ENCODE peak calls at places on chromosomes 11 and 22, in four cellular contexts. B is endothelial cell, V is neural crest cell, R is fibroblast of lung. E is an unnamed sample.

GRCh38 chr22:48178536-48178935 is 1416.1 kb downstream of the TBC1D22A start:
- DNase-seq in B (no peak), V (no peak), R (no peak), E (no peak)

GRCh38 chr22:35868938-35869337 is 151.3 kb downstream of the APOL5 start:
- DNase-seq in B (no peak), V (no peak), R (no peak), E (no peak)

GRCh38 chr22:47277511-47277910 is 515.1 kb downstream of the TBC1D22A start:
- DNase-seq in B (no peak), V (no peak), R (no peak), E (no peak)

GRCh38 chr22:36702832-36703210 is 731 bp downstream of the CACNG2 start:
- DNase-seq in B (no peak), V (no peak), R (no peak), E (no peak)

GRCh38 chr11:62124186-62125113 is 639 bp downstream of the INCENP start:
- DNase-seq in B (peak; percentile 28), V (peak; percentile 22), R (peak; percentile 27), E (peak; percentile 45)

GRCh38 chr11:35235498-35235897 is 96.5 kb downstream of the CD44 start:
- DNase-seq in B (no peak), V (no peak), R (no peak), E (no peak)

GRCh38 chr11:111797145-111797581 is 31.0 kb upstream of the PPP2R1B start:
- DNase-seq in B (no peak), V (no peak), R (peak; percentile 31), E (peak; percentile 43)

GRCh38 chr11:100874203-100874602 is 187.1 kb downstream of the ARHGAP42 start:
- DNase-seq in B (no peak), V (no peak), R (no peak), E (no peak)

GRCh38 chr11:6096417-6096816 is 11.1 kb upstream of the OR56B4 start:
- DNase-seq in B (no peak), V (no peak), R (no peak), E (no peak)

GRCh38 chr11:120651836-120652235 is 140.3 kb downstream of the GRIK4 start:
- DNase-seq in B (no peak), V (no peak), R (no peak), E (no peak)

GRCh38 chr22:45398214-45398613 is 15.2 kb downstream of the SMC1B start:
- DNase-seq in B (no peak), V (no peak), R (no peak), E (no peak)

GRCh38 chr22:46035742-46036557 is 59.0 kb upstream of the WNT7B start:
- DNase-seq in B (peak; percentile 100), V (peak; percentile 99), R (peak; percentile 99), E (peak; percentile 98)

GRCh38 chr11:47914743-47915142 is 65.6 kb upstream of the PTPRJ start:
- DNase-seq in B (no peak), V (no peak), R (no peak), E (no peak)

GRCh38 chr11:22728600-22729394 is 62.4 kb downstream of the GAS2 start:
- DNase-seq in B (no peak), V (no peak), R (no peak), E (no peak)

GRCh38 chr11:119790476-119790875 is 61.5 kb upstream of the NECTIN1 start:
- DNase-seq in B (no peak), V (no peak), R (no peak), E (no peak)

GRCh38 chr11:6572215-6572614 is 31.2 kb downstream of the RRP8 start:
- DNase-seq in B (no peak), V (no peak), R (peak; percentile 67), E (peak; percentile 26)

GRCh38 chr22:50014053-50014501 is 1.5 kb upstream of the IL17REL start:
- DNase-seq in B (no peak), V (no peak), R (no peak), E (no peak)

GRCh38 chr11:83292709-83293435 is 6.7 kb upstream of the CCDC90B start:
- DNase-seq in B (peak; percentile 53), V (peak; percentile 32), R (peak; percentile 76), E (peak; percentile 68)

GRCh38 chr11:69479591-69480271 is 1.7 kb upstream of the LINC01488 start:
- DNase-seq in B (no peak), V (no peak), R (no peak), E (no peak)

GRCh38 chr22:32044913-32045312 is 1.9 kb downstream of the SLC5A1 start:
- DNase-seq in B (no peak), V (no peak), R (no peak), E (no peak)

GRCh38 chr11:24298126-24298525 is 198.7 kb upstream of the LUZP2 start:
- DNase-seq in B (no peak), V (no peak), R (no peak), E (no peak)

GRCh38 chr11:69167130-69167915 is 11.6 kb downstream of the SMIM38 start:
- DNase-seq in B (no peak), V (no peak), R (no peak), E (no peak)

GRCh38 chr11:105609832-105610781 is at the start of gene GRIA4:
- DNase-seq in B (peak; percentile 58), V (peak; percentile 40), R (peak; percentile 64), E (no peak)

GRCh38 chr11:19389787-19390303 is 149.1 kb upstream of the E2F8 start:
- DNase-seq in B (no peak), V (no peak), R (peak; percentile 85), E (peak; percentile 10)

GRCh38 chr11:84316866-84317560 is 1030.8 kb upstream of the CCDC90B start:
- DNase-seq in B (no peak), V (no peak), R (peak; percentile 56), E (no peak)

GRCh38 chr22:30457964-30458363 is 13.9 kb downstream of the SEC14L3 start:
- DNase-seq in B (no peak), V (no peak), R (no peak), E (no peak)

GRCh38 chr11:36027731-36028130 is 83.9 kb downstream of the LDLRAD3 start:
- DNase-seq in B (no peak), V (no peak), R (no peak), E (no peak)

GRCh38 chr11:27460158-27460565 is 12.4 kb downstream of the LGR4 start:
- DNase-seq in B (no peak), V (no peak), R (no peak), E (no peak)

GRCh38 chr11:88398372-88399140 is 61.0 kb upstream of the CTSC start:
- DNase-seq in B (no peak), V (no peak), R (peak; percentile 46), E (peak; percentile 74)

GRCh38 chr11:12441081-12441801 is 63.9 kb downstream of the PARVA start:
- DNase-seq in B (no peak), V (no peak), R (peak; percentile 63), E (no peak)
- TF ChIP-seq CTCF in B (no peak), V (no peak), R (no peak), E (no peak)

DNA sequence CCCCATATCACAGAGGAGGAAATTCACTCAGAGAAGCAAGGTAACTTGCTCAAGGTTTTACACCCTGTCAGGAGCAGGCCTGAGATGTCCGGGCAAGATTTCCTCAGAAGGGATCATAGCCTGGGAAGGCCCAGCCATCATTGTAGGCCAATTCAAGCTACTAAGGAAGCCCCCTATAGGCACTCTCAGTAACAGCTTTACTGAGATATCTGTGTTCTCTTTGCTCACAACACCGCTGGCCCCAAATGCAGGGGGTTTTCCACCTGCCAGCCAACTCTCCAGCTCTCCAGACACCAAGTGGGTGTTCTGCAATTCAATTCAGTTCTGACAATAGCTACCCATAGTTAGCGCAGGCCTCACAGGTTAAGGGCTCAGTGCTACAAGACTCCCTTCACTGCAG is 84.0 kb downstream of the SLC36A4 start:
- DNase-seq in B (no peak), V (no peak), R (no peak), E (no peak)
- TF ChIP-seq CTCF in B (no peak), V (no peak), R (no peak), E (no peak)

GRCh38 chr11:113521737-113522517 is 46.7 kb upstream of the DRD2 start:
- DNase-seq in B (no peak), V (no peak), R (no peak), E (no peak)
- TF ChIP-seq CTCF in B (no peak), V (no peak), R (no peak), E (no peak)

GRCh38 chr11:85774256-85775097 is 36.5 kb downstream of the SYTL2 start:
- DNase-seq in B (no peak), V (no peak), R (no peak), E (no peak)
- TF ChIP-seq CTCF in B (no peak), V (no peak), R (no peak), E (no peak)

DNA sequence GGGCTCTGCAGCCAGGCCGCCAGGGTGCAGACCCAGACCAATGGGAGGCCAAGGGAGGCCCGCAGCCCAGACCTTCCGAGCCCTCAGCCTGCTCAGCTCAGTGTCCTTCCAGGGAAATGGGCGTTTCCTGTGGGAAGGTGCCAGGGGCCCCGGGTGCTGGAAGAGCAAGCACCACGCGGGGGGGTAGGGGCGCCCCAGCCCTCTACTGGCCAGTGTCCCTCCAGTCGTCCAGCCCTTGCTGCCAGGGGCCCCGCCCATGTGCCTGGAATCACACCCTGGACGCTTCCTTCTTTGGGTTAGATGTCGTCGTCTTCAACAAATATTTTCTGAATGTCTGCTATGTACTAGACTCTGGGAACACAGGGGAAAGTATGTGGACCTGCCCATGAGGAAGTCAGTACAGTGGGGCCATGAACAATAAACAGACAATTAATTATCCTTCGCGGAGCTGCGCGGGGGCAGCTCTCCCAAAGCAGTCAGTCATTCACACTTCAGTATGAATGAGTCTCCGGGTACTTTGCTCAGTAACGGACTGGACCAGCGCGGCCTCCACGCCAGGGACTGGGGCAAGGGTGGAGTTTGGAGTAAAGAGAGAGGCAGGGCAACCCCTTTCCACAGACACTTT is 60.2 kb downstream of the CDKN1C start:
- DNase-seq in B (no peak), V (no peak), R (peak; percentile 82), E (peak; percentile 63)
- TF ChIP-seq CTCF in B (no peak), V (no peak), R (no peak), E (no peak)

GRCh38 chr22:38304526-38304925 is 12.7 kb downstream of the CSNK1E start:
- DNase-seq in B (no peak), V (no peak), R (no peak), E (no peak)
- TF ChIP-seq CTCF in B (no peak), V (peak; percentile 26), R (no peak), E (no peak)

GRCh38 chr11:38014405-38014804 is 1416.4 kb upstream of the RAG2 start:
- DNase-seq in B (no peak), V (no peak), R (peak; percentile 68), E (peak; percentile 41)

DNA sequence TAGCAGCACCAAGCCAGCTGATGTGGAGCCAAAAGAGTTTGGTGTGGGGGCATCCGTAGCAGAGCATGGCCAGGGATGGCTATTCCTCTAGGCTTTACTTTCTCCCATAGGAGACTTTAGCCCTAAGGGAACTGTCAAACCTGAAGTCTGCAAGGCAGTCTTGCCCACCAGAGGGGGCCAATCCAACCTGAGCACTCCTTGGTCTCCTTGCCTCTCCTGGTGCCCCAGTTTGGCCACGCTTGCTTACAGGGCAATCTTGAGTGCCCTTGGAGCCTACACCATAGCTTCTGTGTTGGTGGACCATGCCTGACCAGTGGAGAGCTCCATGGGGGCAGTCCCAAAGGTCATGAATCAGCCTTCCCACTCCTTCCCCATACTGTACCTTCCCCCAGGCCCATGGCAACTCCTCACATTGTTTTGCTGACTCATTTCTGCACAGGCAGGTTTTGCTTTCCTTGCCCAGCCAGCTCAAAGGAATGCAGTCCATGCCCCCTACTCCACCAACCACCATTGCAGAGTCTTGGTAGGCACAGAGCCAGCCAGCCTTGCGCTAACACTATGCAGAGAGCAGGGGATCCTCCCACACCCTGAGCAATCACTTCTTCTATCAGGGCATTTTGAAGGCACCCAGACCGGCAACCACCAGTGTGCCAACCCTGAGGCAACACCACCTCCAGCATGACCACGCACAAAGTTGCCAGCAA is 1421.2 kb upstream of the RAG2 start:
- DNase-seq in B (peak; percentile 7), V (no peak), R (no peak), E (peak; percentile 88)
- TF ChIP-seq CTCF in B (no peak), V (peak; percentile 14), R (no peak), E (peak; percentile 16)

E was measured in MCF 10A.